ENCODE peak calls at places on chromosomes 4 and X, in eight cellular contexts. One of them, this sample, is unnamed.

GRCh38 chrX:41335590-41336331 is 1.8 kb downstream of the DDX3X start:
- DNase-seq in LoVo: no peak
- DNase-seq in GM10248: no peak
- DNase-seq in A549: no peak
- DNase-seq in AG10803: peak; percentile 80
- DNase-seq in stimulated activated CD4-positive, alpha-beta T cell treated with anti-CD3 and anti-CD28 coated beads, Interleukin-12 subunit alpha, Interleukin-12 subunit beta, amount 100 ng/mL, for 48 hours: no peak
- DNase-seq in H54: no peak
- DNase-seq in activated CD4-positive, alpha-beta T cell treated with anti-CD3 and anti-CD28 coated beads, Interleukin-2, amount 10 ng/mL, durations not matched to agents 7 days and 5 days: peak; percentile 18
- DNase-seq in this sample: no peak

GRCh38 chrX:44068043-44068442 is 94.9 kb upstream of the NDP start:
- DNase-seq in LoVo: no peak
- DNase-seq in A549: no peak
- DNase-seq in H54: no peak
- DNase-seq in activated CD4-positive, alpha-beta T cell treated with anti-CD3 and anti-CD28 coated beads, Interleukin-2, amount 10 ng/mL, durations not matched to agents 7 days and 5 days: no peak
- DNase-seq in GM10248: no peak
- DNase-seq in AG10803: no peak
- DNase-seq in stimulated activated CD4-positive, alpha-beta T cell treated with anti-CD3 and anti-CD28 coated beads, Interleukin-12 subunit alpha, Interleukin-12 subunit beta, amount 100 ng/mL, for 48 hours: no peak
- DNase-seq in this sample: no peak

GRCh38 chr4:159171287-159171686 is 68.4 kb downstream of the RAPGEF2 start:
- DNase-seq in stimulated activated CD4-positive, alpha-beta T cell treated with anti-CD3 and anti-CD28 coated beads, Interleukin-12 subunit alpha, Interleukin-12 subunit beta, amount 100 ng/mL, for 48 hours: no peak
- DNase-seq in H54: no peak
- DNase-seq in AG10803: no peak
- DNase-seq in A549: no peak
- DNase-seq in activated CD4-positive, alpha-beta T cell treated with anti-CD3 and anti-CD28 coated beads, Interleukin-2, amount 10 ng/mL, durations not matched to agents 7 days and 5 days: no peak
- DNase-seq in LoVo: peak; percentile 8
- DNase-seq in GM10248: no peak
- DNase-seq in this sample: no peak

GRCh38 chrX:129013574-129013973 is 509.7 kb downstream of the SMARCA1 start:
- DNase-seq in GM10248: no peak
- DNase-seq in AG10803: no peak
- DNase-seq in stimulated activated CD4-positive, alpha-beta T cell treated with anti-CD3 and anti-CD28 coated beads, Interleukin-12 subunit alpha, Interleukin-12 subunit beta, amount 100 ng/mL, for 48 hours: no peak
- DNase-seq in activated CD4-positive, alpha-beta T cell treated with anti-CD3 and anti-CD28 coated beads, Interleukin-2, amount 10 ng/mL, durations not matched to agents 7 days and 5 days: no peak
- DNase-seq in LoVo: no peak
- DNase-seq in H54: no peak
- DNase-seq in A549: no peak
- DNase-seq in this sample: no peak

GRCh38 chr4:154720123-154720522 is 23.7 kb upstream of the LRAT start:
- DNase-seq in A549: no peak
- DNase-seq in stimulated activated CD4-positive, alpha-beta T cell treated with anti-CD3 and anti-CD28 coated beads, Interleukin-12 subunit alpha, Interleukin-12 subunit beta, amount 100 ng/mL, for 48 hours: no peak
- DNase-seq in LoVo: no peak
- DNase-seq in AG10803: no peak
- DNase-seq in GM10248: no peak
- DNase-seq in H54: no peak
- DNase-seq in activated CD4-positive, alpha-beta T cell treated with anti-CD3 and anti-CD28 coated beads, Interleukin-2, amount 10 ng/mL, durations not matched to agents 7 days and 5 days: no peak
- DNase-seq in this sample: no peak

GRCh38 chr4:49044270-49044669 is 58.2 kb downstream of the CWH43 start:
- DNase-seq in GM10248: no peak
- DNase-seq in stimulated activated CD4-positive, alpha-beta T cell treated with anti-CD3 and anti-CD28 coated beads, Interleukin-12 subunit alpha, Interleukin-12 subunit beta, amount 100 ng/mL, for 48 hours: no peak
- DNase-seq in H54: no peak
- DNase-seq in LoVo: no peak
- DNase-seq in A549: no peak
- DNase-seq in AG10803: no peak
- DNase-seq in activated CD4-positive, alpha-beta T cell treated with anti-CD3 and anti-CD28 coated beads, Interleukin-2, amount 10 ng/mL, durations not matched to agents 7 days and 5 days: no peak
- DNase-seq in this sample: no peak

GRCh38 chr4:138230048-138230447 is 12.1 kb downstream of the SLC7A11 start:
- DNase-seq in H54: no peak
- DNase-seq in stimulated activated CD4-positive, alpha-beta T cell treated with anti-CD3 and anti-CD28 coated beads, Interleukin-12 subunit alpha, Interleukin-12 subunit beta, amount 100 ng/mL, for 48 hours: no peak
- DNase-seq in A549: no peak
- DNase-seq in AG10803: no peak
- DNase-seq in LoVo: no peak
- DNase-seq in GM10248: no peak
- DNase-seq in activated CD4-positive, alpha-beta T cell treated with anti-CD3 and anti-CD28 coated beads, Interleukin-2, amount 10 ng/mL, durations not matched to agents 7 days and 5 days: no peak
- DNase-seq in this sample: no peak

GRCh38 chrX:21004835-21005234 is 369.4 kb upstream of the CNKSR2 start:
- DNase-seq in activated CD4-positive, alpha-beta T cell treated with anti-CD3 and anti-CD28 coated beads, Interleukin-2, amount 10 ng/mL, durations not matched to agents 7 days and 5 days: no peak
- DNase-seq in H54: no peak
- DNase-seq in AG10803: peak; percentile 12
- DNase-seq in stimulated activated CD4-positive, alpha-beta T cell treated with anti-CD3 and anti-CD28 coated beads, Interleukin-12 subunit alpha, Interleukin-12 subunit beta, amount 100 ng/mL, for 48 hours: no peak
- DNase-seq in A549: peak; percentile 19
- DNase-seq in LoVo: no peak
- DNase-seq in GM10248: no peak
- DNase-seq in this sample: no peak

GRCh38 chr4:146095091-146095690 is 80.3 kb upstream of the LSM6 start:
- DNase-seq in A549: peak; percentile 2
- DNase-seq in AG10803: peak; percentile 58
- DNase-seq in H54: no peak
- DNase-seq in stimulated activated CD4-positive, alpha-beta T cell treated with anti-CD3 and anti-CD28 coated beads, Interleukin-12 subunit alpha, Interleukin-12 subunit beta, amount 100 ng/mL, for 48 hours: peak; percentile 52
- DNase-seq in LoVo: peak; percentile 31
- DNase-seq in activated CD4-positive, alpha-beta T cell treated with anti-CD3 and anti-CD28 coated beads, Interleukin-2, amount 10 ng/mL, durations not matched to agents 7 days and 5 days: peak; percentile 45
- DNase-seq in GM10248: no peak
- DNase-seq in this sample: peak; percentile 54

GRCh38 chr4:162201673-162202072 is 37.9 kb upstream of the FSTL5 start:
- DNase-seq in LoVo: no peak
- DNase-seq in A549: no peak
- DNase-seq in stimulated activated CD4-positive, alpha-beta T cell treated with anti-CD3 and anti-CD28 coated beads, Interleukin-12 subunit alpha, Interleukin-12 subunit beta, amount 100 ng/mL, for 48 hours: no peak
- DNase-seq in GM10248: no peak
- DNase-seq in AG10803: no peak
- DNase-seq in H54: peak; percentile 7
- DNase-seq in activated CD4-positive, alpha-beta T cell treated with anti-CD3 and anti-CD28 coated beads, Interleukin-2, amount 10 ng/mL, durations not matched to agents 7 days and 5 days: no peak
- DNase-seq in this sample: no peak

GRCh38 chr4:104818579-104818978 is 323.9 kb upstream of the CXXC4 start:
- DNase-seq in A549: no peak
- DNase-seq in GM10248: no peak
- DNase-seq in H54: no peak
- DNase-seq in LoVo: no peak
- DNase-seq in activated CD4-positive, alpha-beta T cell treated with anti-CD3 and anti-CD28 coated beads, Interleukin-2, amount 10 ng/mL, durations not matched to agents 7 days and 5 days: no peak
- DNase-seq in stimulated activated CD4-positive, alpha-beta T cell treated with anti-CD3 and anti-CD28 coated beads, Interleukin-12 subunit alpha, Interleukin-12 subunit beta, amount 100 ng/mL, for 48 hours: no peak
- DNase-seq in AG10803: no peak
- DNase-seq in this sample: no peak

GRCh38 chr4:184807797-184808718 is 17.7 kb downstream of the ACSL1 start:
- DNase-seq in AG10803: peak; percentile 54
- DNase-seq in H54: no peak
- DNase-seq in GM10248: no peak
- DNase-seq in stimulated activated CD4-positive, alpha-beta T cell treated with anti-CD3 and anti-CD28 coated beads, Interleukin-12 subunit alpha, Interleukin-12 subunit beta, amount 100 ng/mL, for 48 hours: no peak
- DNase-seq in A549: no peak
- DNase-seq in activated CD4-positive, alpha-beta T cell treated with anti-CD3 and anti-CD28 coated beads, Interleukin-2, amount 10 ng/mL, durations not matched to agents 7 days and 5 days: no peak
- DNase-seq in LoVo: no peak
- DNase-seq in this sample: peak; percentile 34

GRCh38 chr4:37455301-37456062 is 210.9 kb downstream of the NWD2 start:
- DNase-seq in LoVo: no peak
- DNase-seq in AG10803: no peak
- DNase-seq in activated CD4-positive, alpha-beta T cell treated with anti-CD3 and anti-CD28 coated beads, Interleukin-2, amount 10 ng/mL, durations not matched to agents 7 days and 5 days: no peak
- DNase-seq in H54: no peak
- DNase-seq in GM10248: no peak
- DNase-seq in A549: no peak
- DNase-seq in stimulated activated CD4-positive, alpha-beta T cell treated with anti-CD3 and anti-CD28 coated beads, Interleukin-12 subunit alpha, Interleukin-12 subunit beta, amount 100 ng/mL, for 48 hours: no peak
- DNase-seq in this sample: no peak

GRCh38 chr4:149322203-149322602 is 493.4 kb downstream of the IQCM start:
- DNase-seq in stimulated activated CD4-positive, alpha-beta T cell treated with anti-CD3 and anti-CD28 coated beads, Interleukin-12 subunit alpha, Interleukin-12 subunit beta, amount 100 ng/mL, for 48 hours: no peak
- DNase-seq in GM10248: no peak
- DNase-seq in AG10803: no peak
- DNase-seq in activated CD4-positive, alpha-beta T cell treated with anti-CD3 and anti-CD28 coated beads, Interleukin-2, amount 10 ng/mL, durations not matched to agents 7 days and 5 days: no peak
- DNase-seq in A549: no peak
- DNase-seq in H54: no peak
- DNase-seq in LoVo: no peak
- DNase-seq in this sample: no peak

GRCh38 chr4:81049861-81050423 is 19.4 kb downstream of the BMP3 start:
- DNase-seq in LoVo: no peak
- DNase-seq in H54: no peak
- DNase-seq in activated CD4-positive, alpha-beta T cell treated with anti-CD3 and anti-CD28 coated beads, Interleukin-2, amount 10 ng/mL, durations not matched to agents 7 days and 5 days: no peak
- DNase-seq in GM10248: no peak
- DNase-seq in A549: no peak
- DNase-seq in stimulated activated CD4-positive, alpha-beta T cell treated with anti-CD3 and anti-CD28 coated beads, Interleukin-12 subunit alpha, Interleukin-12 subunit beta, amount 100 ng/mL, for 48 hours: no peak
- DNase-seq in AG10803: peak; percentile 4
- DNase-seq in this sample: no peak

GRCh38 chr4:10730019-10730418 is 45.5 kb upstream of the CLNK start:
- DNase-seq in stimulated activated CD4-positive, alpha-beta T cell treated with anti-CD3 and anti-CD28 coated beads, Interleukin-12 subunit alpha, Interleukin-12 subunit beta, amount 100 ng/mL, for 48 hours: no peak
- DNase-seq in H54: no peak
- DNase-seq in A549: no peak
- DNase-seq in activated CD4-positive, alpha-beta T cell treated with anti-CD3 and anti-CD28 coated beads, Interleukin-2, amount 10 ng/mL, durations not matched to agents 7 days and 5 days: no peak
- DNase-seq in GM10248: no peak
- DNase-seq in LoVo: no peak
- DNase-seq in AG10803: no peak
- DNase-seq in this sample: no peak

GRCh38 chrX:74420194-74421035 is 878 bp upstream of the SLC16A2 start:
- DNase-seq in GM10248: no peak
- DNase-seq in A549: peak; percentile 60
- DNase-seq in stimulated activated CD4-positive, alpha-beta T cell treated with anti-CD3 and anti-CD28 coated beads, Interleukin-12 subunit alpha, Interleukin-12 subunit beta, amount 100 ng/mL, for 48 hours: no peak
- DNase-seq in activated CD4-positive, alpha-beta T cell treated with anti-CD3 and anti-CD28 coated beads, Interleukin-2, amount 10 ng/mL, durations not matched to agents 7 days and 5 days: no peak
- DNase-seq in LoVo: no peak
- DNase-seq in AG10803: peak; percentile 76
- DNase-seq in H54: peak; percentile 66
- DNase-seq in this sample: no peak

GRCh38 chr4:103018391-103019318 is 850 bp downstream of the SLC9B1 start:
- DNase-seq in GM10248: no peak
- DNase-seq in A549: peak; percentile 10
- DNase-seq in LoVo: peak; percentile 58
- DNase-seq in AG10803: peak; percentile 0
- DNase-seq in activated CD4-positive, alpha-beta T cell treated with anti-CD3 and anti-CD28 coated beads, Interleukin-2, amount 10 ng/mL, durations not matched to agents 7 days and 5 days: no peak
- DNase-seq in H54: no peak
- DNase-seq in stimulated activated CD4-positive, alpha-beta T cell treated with anti-CD3 and anti-CD28 coated beads, Interleukin-12 subunit alpha, Interleukin-12 subunit beta, amount 100 ng/mL, for 48 hours: no peak
- DNase-seq in this sample: peak; percentile 19

GRCh38 chr4:156362581-156362980 is 408.9 kb upstream of the CTSO start:
- DNase-seq in AG10803: peak; percentile 50
- DNase-seq in A549: no peak
- DNase-seq in LoVo: no peak
- DNase-seq in H54: no peak
- DNase-seq in stimulated activated CD4-positive, alpha-beta T cell treated with anti-CD3 and anti-CD28 coated beads, Interleukin-12 subunit alpha, Interleukin-12 subunit beta, amount 100 ng/mL, for 48 hours: no peak
- DNase-seq in activated CD4-positive, alpha-beta T cell treated with anti-CD3 and anti-CD28 coated beads, Interleukin-2, amount 10 ng/mL, durations not matched to agents 7 days and 5 days: no peak
- DNase-seq in GM10248: no peak
- DNase-seq in this sample: no peak

GRCh38 chrX:137043736-137044135 is 9.9 kb upstream of the GPR101 start:
- DNase-seq in H54: no peak
- DNase-seq in LoVo: no peak
- DNase-seq in stimulated activated CD4-positive, alpha-beta T cell treated with anti-CD3 and anti-CD28 coated beads, Interleukin-12 subunit alpha, Interleukin-12 subunit beta, amount 100 ng/mL, for 48 hours: no peak
- DNase-seq in AG10803: no peak
- DNase-seq in A549: no peak
- DNase-seq in GM10248: no peak
- DNase-seq in activated CD4-positive, alpha-beta T cell treated with anti-CD3 and anti-CD28 coated beads, Interleukin-2, amount 10 ng/mL, durations not matched to agents 7 days and 5 days: no peak
- DNase-seq in this sample: no peak

GRCh38 chr4:71304289-71304850 is 34.5 kb upstream of the SLC4A4 start:
- DNase-seq in A549: no peak
- DNase-seq in activated CD4-positive, alpha-beta T cell treated with anti-CD3 and anti-CD28 coated beads, Interleukin-2, amount 10 ng/mL, durations not matched to agents 7 days and 5 days: no peak
- DNase-seq in LoVo: peak; percentile 10
- DNase-seq in AG10803: peak; percentile 22
- DNase-seq in H54: no peak
- DNase-seq in stimulated activated CD4-positive, alpha-beta T cell treated with anti-CD3 and anti-CD28 coated beads, Interleukin-12 subunit alpha, Interleukin-12 subunit beta, amount 100 ng/mL, for 48 hours: no peak
- DNase-seq in GM10248: no peak
- DNase-seq in this sample: no peak

GRCh38 chrX:63747331-63747730 is 37.7 kb downstream of the ARHGEF9 start:
- DNase-seq in AG10803: peak; percentile 70
- DNase-seq in activated CD4-positive, alpha-beta T cell treated with anti-CD3 and anti-CD28 coated beads, Interleukin-2, amount 10 ng/mL, durations not matched to agents 7 days and 5 days: no peak
- DNase-seq in stimulated activated CD4-positive, alpha-beta T cell treated with anti-CD3 and anti-CD28 coated beads, Interleukin-12 subunit alpha, Interleukin-12 subunit beta, amount 100 ng/mL, for 48 hours: no peak
- DNase-seq in H54: no peak
- DNase-seq in A549: no peak
- DNase-seq in GM10248: no peak
- DNase-seq in LoVo: no peak
- DNase-seq in this sample: peak; percentile 87

GRCh38 chrX:109140463-109140862 is 341.4 kb downstream of the GUCY2F start:
- DNase-seq in stimulated activated CD4-positive, alpha-beta T cell treated with anti-CD3 and anti-CD28 coated beads, Interleukin-12 subunit alpha, Interleukin-12 subunit beta, amount 100 ng/mL, for 48 hours: no peak
- DNase-seq in H54: no peak
- DNase-seq in activated CD4-positive, alpha-beta T cell treated with anti-CD3 and anti-CD28 coated beads, Interleukin-2, amount 10 ng/mL, durations not matched to agents 7 days and 5 days: no peak
- DNase-seq in A549: no peak
- DNase-seq in LoVo: no peak
- DNase-seq in AG10803: no peak
- DNase-seq in GM10248: no peak
- DNase-seq in this sample: no peak

GRCh38 chrX:9207142-9207541 is 173.2 kb upstream of the FAM9B start:
- DNase-seq in stimulated activated CD4-positive, alpha-beta T cell treated with anti-CD3 and anti-CD28 coated beads, Interleukin-12 subunit alpha, Interleukin-12 subunit beta, amount 100 ng/mL, for 48 hours: no peak
- DNase-seq in LoVo: no peak
- DNase-seq in activated CD4-positive, alpha-beta T cell treated with anti-CD3 and anti-CD28 coated beads, Interleukin-2, amount 10 ng/mL, durations not matched to agents 7 days and 5 days: no peak
- DNase-seq in GM10248: no peak
- DNase-seq in H54: no peak
- DNase-seq in AG10803: no peak
- DNase-seq in A549: no peak
- DNase-seq in this sample: no peak

GRCh38 chrX:74578137-74578536 is 36.3 kb downstream of the RLIM start:
- DNase-seq in activated CD4-positive, alpha-beta T cell treated with anti-CD3 and anti-CD28 coated beads, Interleukin-2, amount 10 ng/mL, durations not matched to agents 7 days and 5 days: no peak
- DNase-seq in LoVo: no peak
- DNase-seq in stimulated activated CD4-positive, alpha-beta T cell treated with anti-CD3 and anti-CD28 coated beads, Interleukin-12 subunit alpha, Interleukin-12 subunit beta, amount 100 ng/mL, for 48 hours: peak; percentile 5
- DNase-seq in A549: no peak
- DNase-seq in AG10803: no peak
- DNase-seq in H54: no peak
- DNase-seq in GM10248: no peak
- DNase-seq in this sample: no peak

GRCh38 chr4:156109943-156110925 is 156.6 kb upstream of the CTSO start:
- DNase-seq in stimulated activated CD4-positive, alpha-beta T cell treated with anti-CD3 and anti-CD28 coated beads, Interleukin-12 subunit alpha, Interleukin-12 subunit beta, amount 100 ng/mL, for 48 hours: no peak
- DNase-seq in GM10248: no peak
- DNase-seq in A549: peak; percentile 2
- DNase-seq in LoVo: no peak
- DNase-seq in AG10803: peak; percentile 66
- DNase-seq in activated CD4-positive, alpha-beta T cell treated with anti-CD3 and anti-CD28 coated beads, Interleukin-2, amount 10 ng/mL, durations not matched to agents 7 days and 5 days: no peak
- DNase-seq in H54: no peak
- DNase-seq in this sample: no peak

GRCh38 chrX:107449490-107450175 is at the start of gene FRMPD3:
- DNase-seq in activated CD4-positive, alpha-beta T cell treated with anti-CD3 and anti-CD28 coated beads, Interleukin-2, amount 10 ng/mL, durations not matched to agents 7 days and 5 days: no peak
- DNase-seq in GM10248: no peak
- DNase-seq in H54: no peak
- DNase-seq in A549: no peak
- DNase-seq in AG10803: no peak
- DNase-seq in stimulated activated CD4-positive, alpha-beta T cell treated with anti-CD3 and anti-CD28 coated beads, Interleukin-12 subunit alpha, Interleukin-12 subunit beta, amount 100 ng/mL, for 48 hours: no peak
- DNase-seq in LoVo: no peak
- DNase-seq in this sample: no peak

GRCh38 chr4:21469438-21470032 is 479.0 kb downstream of the KCNIP4 start:
- DNase-seq in LoVo: peak; percentile 37
- DNase-seq in A549: peak; percentile 0
- DNase-seq in GM10248: peak; percentile 7
- DNase-seq in stimulated activated CD4-positive, alpha-beta T cell treated with anti-CD3 and anti-CD28 coated beads, Interleukin-12 subunit alpha, Interleukin-12 subunit beta, amount 100 ng/mL, for 48 hours: no peak
- DNase-seq in activated CD4-positive, alpha-beta T cell treated with anti-CD3 and anti-CD28 coated beads, Interleukin-2, amount 10 ng/mL, durations not matched to agents 7 days and 5 days: no peak
- DNase-seq in AG10803: peak; percentile 6
- DNase-seq in H54: no peak
- DNase-seq in this sample: peak; percentile 12